ENCODE peak calls at places on chromosomes 1 and 21, in four cellular contexts. One of them, this sample, is unnamed.

GRCh38 chr1:56084242-56084641 is 495.1 kb downstream of the PLPP3 start:
- DNase-seq in stimulated activated effector memory CD8-positive, alpha-beta T cell treated with anti-CD3 and anti-CD28 coated beads, Interleukin-12 subunit alpha, Interleukin-12 subunit beta, amount 100 ng/mL, for 72 hours: no peak
- DNase-seq in stimulated activated CD4-positive, alpha-beta T cell treated with anti-CD3 and anti-CD28 coated beads, Interleukin-12 subunit alpha, Interleukin-12 subunit beta, amount 100 ng/mL, for 4 hours: no peak
- DNase-seq in astrocyte of the spinal cord: no peak
- DNase-seq in this sample: peak

GRCh38 chr1:225146478-225146877 is 217.0 kb downstream of the DNAH14 start:
- DNase-seq in stimulated activated effector memory CD8-positive, alpha-beta T cell treated with anti-CD3 and anti-CD28 coated beads, Interleukin-12 subunit alpha, Interleukin-12 subunit beta, amount 100 ng/mL, for 72 hours: no peak
- DNase-seq in stimulated activated CD4-positive, alpha-beta T cell treated with anti-CD3 and anti-CD28 coated beads, Interleukin-12 subunit alpha, Interleukin-12 subunit beta, amount 100 ng/mL, for 4 hours: no peak
- DNase-seq in astrocyte of the spinal cord: no peak
- DNase-seq in this sample: no peak

GRCh38 chr1:216346521-216346920 is 76.7 kb downstream of the USH2A start:
- DNase-seq in stimulated activated effector memory CD8-positive, alpha-beta T cell treated with anti-CD3 and anti-CD28 coated beads, Interleukin-12 subunit alpha, Interleukin-12 subunit beta, amount 100 ng/mL, for 72 hours: no peak
- DNase-seq in stimulated activated CD4-positive, alpha-beta T cell treated with anti-CD3 and anti-CD28 coated beads, Interleukin-12 subunit alpha, Interleukin-12 subunit beta, amount 100 ng/mL, for 4 hours: no peak
- DNase-seq in astrocyte of the spinal cord: no peak
- DNase-seq in this sample: no peak

GRCh38 chr1:215489771-215490566 is 77.1 kb upstream of the KCTD3 start:
- DNase-seq in stimulated activated effector memory CD8-positive, alpha-beta T cell treated with anti-CD3 and anti-CD28 coated beads, Interleukin-12 subunit alpha, Interleukin-12 subunit beta, amount 100 ng/mL, for 72 hours: no peak
- DNase-seq in stimulated activated CD4-positive, alpha-beta T cell treated with anti-CD3 and anti-CD28 coated beads, Interleukin-12 subunit alpha, Interleukin-12 subunit beta, amount 100 ng/mL, for 4 hours: no peak
- DNase-seq in astrocyte of the spinal cord: no peak
- DNase-seq in this sample: no peak

GRCh38 chr1:236575523-236575922 is 28.8 kb downstream of the HEATR1 start:
- DNase-seq in stimulated activated effector memory CD8-positive, alpha-beta T cell treated with anti-CD3 and anti-CD28 coated beads, Interleukin-12 subunit alpha, Interleukin-12 subunit beta, amount 100 ng/mL, for 72 hours: no peak
- DNase-seq in stimulated activated CD4-positive, alpha-beta T cell treated with anti-CD3 and anti-CD28 coated beads, Interleukin-12 subunit alpha, Interleukin-12 subunit beta, amount 100 ng/mL, for 4 hours: no peak
- DNase-seq in astrocyte of the spinal cord: no peak
- DNase-seq in this sample: no peak

GRCh38 chr21:46599251-46599572 is 5.7 kb downstream of the S100B start:
- DNase-seq in stimulated activated effector memory CD8-positive, alpha-beta T cell treated with anti-CD3 and anti-CD28 coated beads, Interleukin-12 subunit alpha, Interleukin-12 subunit beta, amount 100 ng/mL, for 72 hours: no peak
- DNase-seq in stimulated activated CD4-positive, alpha-beta T cell treated with anti-CD3 and anti-CD28 coated beads, Interleukin-12 subunit alpha, Interleukin-12 subunit beta, amount 100 ng/mL, for 4 hours: no peak
- DNase-seq in astrocyte of the spinal cord: peak
- DNase-seq in this sample: no peak

GRCh38 chr1:99758073-99758511 is 8.3 kb downstream of the FRRS1 start:
- DNase-seq in stimulated activated effector memory CD8-positive, alpha-beta T cell treated with anti-CD3 and anti-CD28 coated beads, Interleukin-12 subunit alpha, Interleukin-12 subunit beta, amount 100 ng/mL, for 72 hours: no peak
- DNase-seq in stimulated activated CD4-positive, alpha-beta T cell treated with anti-CD3 and anti-CD28 coated beads, Interleukin-12 subunit alpha, Interleukin-12 subunit beta, amount 100 ng/mL, for 4 hours: no peak
- DNase-seq in astrocyte of the spinal cord: no peak
- DNase-seq in this sample: no peak

GRCh38 chr1:22388666-22389455 is 62.8 kb upstream of the ZBTB40 start:
- DNase-seq in stimulated activated effector memory CD8-positive, alpha-beta T cell treated with anti-CD3 and anti-CD28 coated beads, Interleukin-12 subunit alpha, Interleukin-12 subunit beta, amount 100 ng/mL, for 72 hours: no peak
- DNase-seq in stimulated activated CD4-positive, alpha-beta T cell treated with anti-CD3 and anti-CD28 coated beads, Interleukin-12 subunit alpha, Interleukin-12 subunit beta, amount 100 ng/mL, for 4 hours: no peak
- DNase-seq in astrocyte of the spinal cord: no peak
- DNase-seq in this sample: no peak

This sample was measured in gastrocnemius medialis.